ENCODE peak calls at places on chromosome 22, in seven cellular contexts. G is NCI-H187, S is H7, R is astrocyte of the spinal cord, Q is chondrocyte, W is RWPE1, H is SK-N-DZ. D is an unnamed sample.

GRCh38 chr22:19571995-19572394 is 47.8 kb upstream of the CLDN5 start:
- DNase-seq in S (peak), W (peak), R (no peak), H (no peak), G (no peak), Q (no peak), D (no peak)

GRCh38 chr22:50733521-50734342 is 4.3 kb upstream of the ACR start:
- DNase-seq in S (peak), G (no peak), W (no peak), R (no peak), H (peak), Q (peak), D (no peak)

GRCh38 chr22:41910599-41911291 is 4.1 kb downstream of the SHISA8 start:
- DNase-seq in Q (no peak), R (no peak), W (no peak), H (no peak), G (no peak), S (peak), D (no peak)

GRCh38 chr22:46580940-46581579 is 39.1 kb upstream of the GRAMD4 start:
- DNase-seq in S (no peak), Q (peak), G (no peak), W (no peak), R (no peak), H (no peak), D (peak)

GRCh38 chr22:22720201-22720723 is 75.8 kb downstream of the GGTLC2 start:
- DNase-seq in G (no peak), H (peak), R (peak), S (peak), W (no peak), Q (no peak), D (no peak)

GRCh38 chr22:30270841-30271240 is 4.2 kb upstream of the OSM start:
- DNase-seq in W (no peak), G (no peak), Q (no peak), R (peak), S (no peak), H (no peak), D (no peak)

GRCh38 chr22:35887296-35887875 is 141.2 kb downstream of the RBFOX2 start:
- DNase-seq in Q (no peak), G (no peak), H (no peak), W (no peak), R (peak), S (no peak), D (no peak)

GRCh38 chr22:46681010-46681409 is 57.0 kb downstream of the CERK start:
- DNase-seq in G (no peak), S (peak), Q (no peak), H (no peak), W (no peak), R (no peak), D (no peak)

D was measured in NCI-H2081 treated with DMSO at 0.1 percent for 48 hours.